ENCODE peak calls at places on chromosomes 12 and 14, in ten cellular contexts. E, D, W, K, B, Z, M, J, A and R are unnamed samples.
A peak's percentile ranks its signal among the peaks of the same experiment; 100 is the strongest.

GRCh38 chr12:105053116-105053572 is 31.1 kb downstream of the ALDH1L2 start:
- DNase-seq in B (peak; percentile 86), D (peak; percentile 42), Z (peak; percentile 47), W (no peak), M (peak; percentile 95), E (peak; percentile 84), J (peak; percentile 66), K (peak; percentile 40), A (peak; percentile 82), R (peak; percentile 81)

GRCh38 chr12:42915426-42915825 is 325.9 kb upstream of the PRICKLE1 start:
- DNase-seq in E (no peak), B (no peak), Z (no peak), W (no peak), A (no peak), J (no peak), D (no peak), M (no peak), K (no peak), R (no peak)

GRCh38 chr12:2111816-2112215 is 59.0 kb downstream of the CACNA1C start:
- DNase-seq in K (no peak), B (no peak), A (no peak), W (no peak), M (no peak), J (no peak), D (no peak), E (peak; percentile 51), Z (no peak), R (no peak)

GRCh38 chr14:61203059-61203753 is 77.9 kb downstream of the TMEM30B start:
- DNase-seq in W (no peak), K (no peak), Z (no peak), B (no peak), D (no peak), J (no peak), E (no peak), M (no peak), A (no peak), R (no peak)

GRCh38 chr12:116434155-116435065 is 124.8 kb upstream of the MAP1LC3B2 start:
- DNase-seq in D (peak; percentile 81), K (peak; percentile 84), B (peak; percentile 75), J (no peak), A (peak; percentile 77), W (peak; percentile 92), M (peak; percentile 97), Z (peak; percentile 38), E (peak; percentile 95), R (peak; percentile 85)

GRCh38 chr14:81765654-81766275 is 232.1 kb upstream of the SEL1L start:
- DNase-seq in B (no peak), K (no peak), D (no peak), J (no peak), M (no peak), Z (no peak), W (no peak), A (no peak), E (no peak), R (no peak)

GRCh38 chr14:50064993-50065392 is 51.4 kb downstream of the VCPKMT start:
- DNase-seq in K (no peak), E (no peak), D (no peak), A (peak; percentile 68), M (no peak), Z (no peak), J (no peak), W (no peak), B (peak; percentile 45), R (peak; percentile 70)

GRCh38 chr14:94966344-94966743 is 191.0 kb downstream of the DICER1 start:
- DNase-seq in M (no peak), A (no peak), E (no peak), W (no peak), Z (no peak), J (no peak), D (no peak), B (no peak), K (no peak), R (no peak)

GRCh38 chr14:60133487-60133886 is 31.7 kb downstream of the DHRS7 start:
- DNase-seq in J (no peak), B (no peak), W (no peak), E (no peak), M (no peak), D (no peak), Z (no peak), K (no peak), A (no peak), R (no peak)

GRCh38 chr14:59126714-59127436 is 61.6 kb upstream of the DAAM1 start:
- DNase-seq in K (no peak), E (no peak), A (no peak), J (peak; percentile 61), D (peak; percentile 52), W (no peak), Z (peak; percentile 36), M (no peak), B (no peak), R (peak; percentile 10)

DNA sequence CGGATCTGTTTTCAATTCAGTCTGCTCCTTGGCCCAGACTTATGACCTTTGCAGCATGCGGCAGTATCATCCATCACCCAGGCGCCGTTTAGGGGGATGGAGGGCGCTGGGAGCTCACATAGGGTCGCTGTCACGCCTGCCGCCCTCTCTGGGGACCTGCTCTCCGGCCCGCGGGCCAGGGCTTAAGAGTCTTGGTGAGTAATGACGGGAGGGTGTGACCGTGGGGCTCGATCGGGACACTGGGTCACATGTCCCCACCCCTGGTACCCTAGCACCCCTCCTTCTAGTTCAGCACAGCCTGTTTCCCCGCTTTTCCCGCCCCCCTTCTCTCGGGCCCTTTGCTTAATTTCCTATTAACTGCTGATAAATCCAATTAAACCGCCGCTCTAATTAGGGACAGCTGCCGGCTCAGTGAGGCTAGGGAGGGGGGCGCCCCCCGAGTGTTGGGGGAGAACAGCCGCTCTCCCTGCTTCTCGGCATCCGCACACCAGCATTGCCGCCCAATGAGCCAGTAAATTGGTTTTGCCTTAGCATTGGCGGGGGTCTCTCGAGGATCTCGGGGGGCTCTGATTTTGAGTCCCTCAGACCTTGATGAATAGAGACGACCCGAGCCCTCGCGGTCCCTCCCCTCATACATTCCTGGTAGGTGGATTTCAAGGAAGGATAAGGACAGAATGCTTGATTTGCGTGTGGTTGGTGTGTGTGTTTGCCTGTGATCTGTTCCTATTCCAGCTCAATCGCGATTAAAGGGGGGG is 9.3 kb downstream of the STAC3 start:
- DNase-seq in W (no peak), J (no peak), Z (no peak), K (no peak), M (no peak), E (peak; percentile 65), B (no peak), A (no peak), D (no peak), R (no peak)
- TF ChIP-seq CTCF in W (no peak), J (no peak), Z (no peak), K (no peak), M (no peak), E (no peak), B (no peak), A (no peak), D (no peak), R (no peak)

DNA sequence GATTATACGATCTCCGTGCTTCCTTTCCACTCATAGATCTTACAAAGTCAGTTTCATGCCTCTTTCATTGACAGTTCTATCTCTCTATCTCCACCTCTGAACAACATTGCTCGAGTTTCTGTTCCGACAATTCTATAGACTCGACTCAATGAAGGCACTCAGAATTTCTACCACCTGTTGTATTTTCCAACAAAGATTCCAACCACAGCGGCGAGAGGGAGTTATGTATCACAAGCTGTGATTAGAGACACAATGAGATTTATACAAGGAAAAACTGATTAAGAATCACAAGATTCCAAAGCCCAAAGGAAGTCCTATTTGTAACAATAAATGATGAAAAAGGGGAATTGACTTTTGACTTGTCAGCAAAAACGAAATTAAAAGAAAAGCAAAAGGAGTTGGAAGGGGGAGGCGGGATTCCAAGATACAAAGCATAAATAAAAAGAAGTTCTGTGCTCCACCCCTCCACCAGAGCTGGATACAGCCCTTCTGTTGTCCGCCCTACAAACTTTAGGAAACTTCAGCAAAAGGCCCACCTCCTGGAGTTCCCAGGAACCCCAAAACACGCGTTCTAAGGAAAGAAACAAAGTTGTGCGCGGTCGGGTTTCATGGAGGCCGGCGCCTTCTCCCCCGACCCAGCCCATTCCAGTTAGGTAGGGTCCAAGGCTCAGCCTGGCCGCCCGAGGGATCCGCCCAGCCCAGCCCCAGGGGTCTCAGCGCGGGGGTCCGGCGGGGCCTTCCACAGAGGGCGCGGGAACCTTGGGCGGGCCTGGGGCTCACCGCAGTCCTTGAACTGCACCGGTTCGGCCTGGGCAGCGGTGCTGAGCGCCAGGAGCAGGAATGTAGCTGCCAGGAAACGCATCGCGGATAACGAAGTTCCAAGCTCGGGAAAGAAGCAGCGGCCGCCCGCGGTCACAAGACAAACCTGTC is at the start of gene NPC2:
- DNase-seq in W (no peak), Z (peak; percentile 13), K (no peak), B (no peak), J (no peak), D (no peak), E (no peak), A (no peak), M (no peak), R (no peak)
- TF ChIP-seq POLR2A in W (no peak), Z (no peak), K (peak; percentile 62), B (no peak), J (peak; percentile 81), D (peak; percentile 54), E (peak; percentile 57), A (peak; percentile 81), M (peak; percentile 68), R (peak; percentile 68)

DNA sequence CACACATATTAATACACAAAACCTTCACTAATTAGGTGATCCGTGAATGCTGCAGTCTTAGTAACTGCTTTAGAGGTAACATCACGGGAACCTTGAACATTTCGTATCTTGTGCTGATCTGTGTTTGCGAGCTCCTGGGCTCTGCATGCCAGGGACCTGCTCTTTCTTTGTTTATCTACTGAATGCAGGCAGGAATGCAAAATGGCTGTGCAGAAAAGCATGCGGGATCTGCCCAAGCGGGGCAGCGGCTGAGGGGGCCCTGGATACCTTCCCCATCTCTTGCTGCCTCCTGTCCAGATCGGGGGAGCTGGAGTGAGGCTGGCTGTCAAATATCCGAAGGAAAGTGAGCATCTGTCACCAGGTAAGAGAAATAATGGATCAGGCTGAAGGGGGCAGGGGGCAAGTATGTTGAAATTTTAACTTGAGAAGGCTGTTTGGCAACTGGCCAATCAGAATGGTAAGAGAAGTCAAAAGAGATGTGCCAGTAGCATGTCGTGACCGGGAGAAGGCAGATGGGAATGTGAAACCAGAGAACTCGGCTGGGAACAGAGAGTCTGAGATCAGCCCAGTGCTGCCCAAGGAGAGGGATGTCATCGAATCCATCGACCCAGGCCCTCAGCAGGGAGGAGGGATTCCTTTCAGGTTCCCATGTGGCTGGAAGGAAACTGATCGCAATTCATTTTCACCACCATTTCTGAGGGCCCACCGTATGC is 191.3 kb downstream of the TTC7B start:
- DNase-seq in J (peak; percentile 53), K (no peak), B (no peak), D (no peak), W (no peak), Z (no peak), M (no peak), A (no peak), E (no peak), R (no peak)
- TF ChIP-seq EP300 in J (no peak), K (no peak), B (no peak), D (no peak), W (no peak), Z (no peak), M (no peak), A (no peak), E (no peak), R (no peak)

DNA sequence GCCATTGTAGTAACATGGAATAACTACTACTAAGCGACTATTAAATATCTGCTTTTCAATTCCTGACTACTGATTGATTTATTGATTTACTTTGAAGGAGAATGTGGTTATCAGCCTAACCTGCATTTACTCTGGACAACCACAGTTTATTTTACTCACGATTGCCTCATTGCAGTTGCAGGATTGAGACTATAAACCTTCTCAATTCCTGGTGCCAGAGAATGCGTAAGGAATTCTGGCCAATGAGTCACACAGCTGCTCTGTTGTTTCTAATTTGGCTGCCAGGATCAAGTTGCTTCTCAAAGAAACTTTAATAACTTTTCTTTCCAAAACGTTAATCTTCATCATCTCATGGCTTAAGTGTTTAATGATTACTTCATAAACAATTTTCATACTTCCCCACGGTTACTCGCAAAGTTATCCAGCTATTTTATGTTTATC is 13.1 kb upstream of the TMTC1 start:
- DNase-seq in E (peak; percentile 71), D (no peak), K (no peak), Z (no peak), A (peak; percentile 9), W (no peak), J (no peak), M (no peak), B (no peak), R (peak; percentile 56)
- TF ChIP-seq CTCF in E (no peak), D (no peak), K (no peak), Z (no peak), A (no peak), W (no peak), J (no peak), M (peak; percentile 29), B (no peak), R (peak; percentile 20)